ENCODE peak calls at places on chromosomes 2 and 18, in ten cellular contexts. T is NCI-H1092 treated with DMSO at 0.1 percent for 48 hours; D is germinal center; U is non-pigmented ciliary epithelial cell; E is erythroblast; F is PC-9; W is LoVo; M is activated CD4-positive, alpha-beta T cell treated with anti-CD3 and anti-CD28 coated beads for 48 hours; C is NCI-H1436; R is CD4-positive, alpha-beta T cell. Q is an unnamed sample.

GRCh38 chr18:76528477-76529432 is 33.7 kb upstream of the ZNF516 start:
- DNase-seq in T (peak), D (no peak), U (no peak), E (peak), F (peak), W (no peak), M (no peak), C (peak), R (no peak), Q (peak)

GRCh38 chr2:119338826-119339561 is 27.6 kb downstream of the C2orf76 start:
- DNase-seq in T (no peak), D (peak), U (no peak), E (peak), F (no peak), W (no peak), M (peak), C (no peak), R (peak), Q (no peak)

GRCh38 chr18:61388010-61388409 is 54.8 kb downstream of the CDH20 start:
- DNase-seq in T (no peak), D (no peak), U (no peak), E (no peak), F (no peak), W (no peak), M (no peak), C (no peak), R (no peak), Q (no peak)

GRCh38 chr2:41414486-41415230 is 633.2 kb upstream of the PKDCC start:
- DNase-seq in T (peak), D (peak), U (peak), E (peak), F (peak), W (peak), M (peak), C (no peak), R (no peak), Q (no peak)

GRCh38 chr2:200274116-200275075 is 32.1 kb upstream of the SPATS2L start:
- DNase-seq in T (peak), D (no peak), U (no peak), E (no peak), F (no peak), W (no peak), M (no peak), C (peak), R (no peak), Q (no peak)

GRCh38 chr2:223735659-223736244 is 101.6 kb downstream of the AP1S3 start:
- DNase-seq in T (no peak), D (no peak), U (peak), E (no peak), F (peak), W (no peak), M (no peak), C (no peak), R (no peak), Q (no peak)

GRCh38 chr2:209988010-209988409 is 14.4 kb upstream of the RPE start:
- DNase-seq in T (no peak), D (no peak), U (no peak), E (peak), F (no peak), W (no peak), M (no peak), C (no peak), R (no peak), Q (no peak)

GRCh38 chr2:108904680-108905079 is 84.3 kb downstream of the EDAR start:
- DNase-seq in T (no peak), D (no peak), U (no peak), E (no peak), F (no peak), W (no peak), M (no peak), C (no peak), R (no peak), Q (no peak)

GRCh38 chr2:160613466-160614153 is 120.0 kb upstream of the RBMS1 start:
- DNase-seq in T (no peak), D (no peak), U (peak), E (no peak), F (no peak), W (no peak), M (no peak), C (no peak), R (no peak), Q (no peak)

GRCh38 chr2:237156131-237156856 is 70.6 kb downstream of the COPS8 start:
- DNase-seq in T (no peak), D (no peak), U (peak), E (no peak), F (no peak), W (no peak), M (peak), C (no peak), R (no peak), Q (peak)

GRCh38 chr2:109455731-109456691 is 157.8 kb downstream of the SEPTIN10 start:
- DNase-seq in T (no peak), D (no peak), U (no peak), E (no peak), F (no peak), W (no peak), M (no peak), C (no peak), R (no peak), Q (no peak)

GRCh38 chr2:240247241-240247867 is 106.9 kb upstream of the OTOS start:
- DNase-seq in T (no peak), D (no peak), U (no peak), E (no peak), F (peak), W (no peak), M (no peak), C (no peak), R (no peak), Q (no peak)

GRCh38 chr2:128275498-128276045 is 43.1 kb downstream of the HS6ST1 start:
- DNase-seq in T (no peak), D (no peak), U (no peak), E (no peak), F (no peak), W (no peak), M (no peak), C (no peak), R (no peak), Q (peak)

GRCh38 chr2:224883172-224883516 is 159.1 kb downstream of the DOCK10 start:
- DNase-seq in T (no peak), D (no peak), U (no peak), E (no peak), F (no peak), W (no peak), M (no peak), C (no peak), R (no peak), Q (no peak)

GRCh38 chr2:48114256-48114655 is 208.0 kb upstream of the FBXO11 start:
- DNase-seq in T (no peak), D (no peak), U (no peak), E (peak), F (peak), W (peak), M (peak), C (no peak), R (peak), Q (no peak)

GRCh38 chr2:227473019-227473461 is 1.1 kb downstream of the AGFG1 start:
- DNase-seq in T (peak), D (no peak), U (no peak), E (peak), F (no peak), W (no peak), M (no peak), C (peak), R (no peak), Q (no peak)

GRCh38 chr2:68744517-68744916 is 9.9 kb downstream of the ARHGAP25 start:
- DNase-seq in T (no peak), D (no peak), U (no peak), E (no peak), F (no peak), W (no peak), M (no peak), C (no peak), R (no peak), Q (no peak)

GRCh38 chr2:222358876-222359275 is 60.1 kb upstream of the PAX3 start:
- DNase-seq in T (no peak), D (no peak), U (no peak), E (no peak), F (no peak), W (no peak), M (no peak), C (no peak), R (no peak), Q (no peak)

GRCh38 chr2:227388537-227389011 is 825 bp upstream of the SCYGR1 start:
- DNase-seq in T (no peak), D (no peak), U (peak), E (no peak), F (peak), W (no peak), M (no peak), C (no peak), R (no peak), Q (no peak)

GRCh38 chr18:47912343-47912742 is 18.1 kb downstream of the SMAD2 start:
- DNase-seq in T (no peak), D (no peak), U (no peak), E (no peak), F (no peak), W (no peak), M (peak), C (no peak), R (no peak), Q (no peak)

GRCh38 chr2:157822993-157823392 is 53.1 kb downstream of the ACVR1 start:
- DNase-seq in T (no peak), D (no peak), U (no peak), E (no peak), F (no peak), W (no peak), M (no peak), C (no peak), R (no peak), Q (no peak)